ENCODE peak calls at places on chromosomes 4 and X, in four cellular contexts. One of them, this sample, is unnamed.

GRCh38 chrX:119688856-119689455 is 4.0 kb downstream of the SEPTIN6 start:
- DNase-seq in MG63: no peak
- DNase-seq in cardiac muscle cell: no peak
- DNase-seq in IMR-90: no peak
- DNase-seq in this sample: no peak

GRCh38 chr4:8647626-8648025 is 55.1 kb downstream of the CPZ start:
- DNase-seq in IMR-90: no peak
- DNase-seq in MG63: no peak
- DNase-seq in cardiac muscle cell: no peak
- DNase-seq in this sample: no peak

GRCh38 chr4:8311096-8312068 is 41.8 kb downstream of the HTRA3 start:
- DNase-seq in MG63: no peak
- DNase-seq in cardiac muscle cell: no peak
- DNase-seq in IMR-90: no peak
- DNase-seq in this sample: no peak

GRCh38 chr4:78880874-78881492 is 58.3 kb downstream of the PAQR3 start:
- DNase-seq in MG63: no peak
- DNase-seq in cardiac muscle cell: no peak
- DNase-seq in IMR-90: no peak
- DNase-seq in this sample: no peak

GRCh38 chr4:158949094-158949493 is 153.8 kb upstream of the RAPGEF2 start:
- DNase-seq in IMR-90: peak; percentile 58
- DNase-seq in MG63: no peak
- DNase-seq in cardiac muscle cell: no peak
- DNase-seq in this sample: no peak

GRCh38 chr4:54063224-54063623 is 1.2 kb downstream of the CHIC2 start:
- DNase-seq in MG63: no peak
- DNase-seq in IMR-90: peak; percentile 60
- DNase-seq in cardiac muscle cell: no peak
- DNase-seq in this sample: no peak

GRCh38 chr4:24547979-24548378 is 36.4 kb downstream of the DHX15 start:
- DNase-seq in cardiac muscle cell: no peak
- DNase-seq in MG63: no peak
- DNase-seq in IMR-90: no peak
- DNase-seq in this sample: no peak

GRCh38 chrX:84219551-84219950 is 31.6 kb upstream of the RPS6KA6 start:
- DNase-seq in cardiac muscle cell: no peak
- DNase-seq in IMR-90: no peak
- DNase-seq in MG63: no peak
- DNase-seq in this sample: peak; percentile 2

GRCh38 chr4:173167793-173168395 is 717 bp upstream of the GALNT7 start:
- DNase-seq in MG63: peak; percentile 61
- DNase-seq in IMR-90: peak; percentile 30
- DNase-seq in cardiac muscle cell: peak; percentile 48
- DNase-seq in this sample: peak; percentile 76

GRCh38 chr4:44210750-44211149 is 237.9 kb downstream of the KCTD8 start:
- DNase-seq in IMR-90: no peak
- DNase-seq in MG63: no peak
- DNase-seq in cardiac muscle cell: no peak
- DNase-seq in this sample: no peak

GRCh38 chr4:6702761-6703160 is 6.9 kb downstream of the MRFAP1L1 start:
- DNase-seq in IMR-90: no peak
- DNase-seq in MG63: no peak
- DNase-seq in cardiac muscle cell: no peak
- DNase-seq in this sample: no peak

GRCh38 chrX:83845397-83845796 is 15.5 kb upstream of the CYLC1 start:
- DNase-seq in MG63: no peak
- DNase-seq in IMR-90: peak; percentile 22
- DNase-seq in cardiac muscle cell: peak; percentile 57
- DNase-seq in this sample: peak; percentile 49

DNA sequence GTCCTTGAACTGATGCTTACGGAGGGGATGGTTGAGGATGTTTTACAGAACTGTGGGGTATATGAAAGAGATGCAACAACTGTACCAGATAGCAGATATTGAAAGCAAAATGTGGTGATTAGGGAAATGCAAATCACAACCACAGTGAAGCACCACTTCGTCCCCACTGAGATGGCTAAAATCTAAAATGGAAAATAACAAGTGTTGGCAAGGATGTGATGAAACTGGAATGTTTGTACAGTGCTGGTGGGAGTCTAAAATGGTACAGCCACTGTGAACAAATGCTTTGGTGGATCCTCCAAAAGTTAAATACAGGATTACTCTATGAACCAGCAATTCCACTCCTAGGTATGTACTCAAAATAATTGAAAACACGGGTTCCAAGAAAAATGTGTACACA is 22.9 kb downstream of the XG start:
- DNase-seq in cardiac muscle cell: no peak
- DNase-seq in IMR-90: no peak
- DNase-seq in MG63: no peak
- DNase-seq in this sample: no peak
- H3K4me3 ChIP-seq in cardiac muscle cell: no peak overlapping the region
- H3K4me3 ChIP-seq in IMR-90: no peak overlapping the region
- H3K4me3 ChIP-seq in MG63: no peak overlapping the region
- H3K4me3 ChIP-seq in this sample: no peak overlapping the region

DNA sequence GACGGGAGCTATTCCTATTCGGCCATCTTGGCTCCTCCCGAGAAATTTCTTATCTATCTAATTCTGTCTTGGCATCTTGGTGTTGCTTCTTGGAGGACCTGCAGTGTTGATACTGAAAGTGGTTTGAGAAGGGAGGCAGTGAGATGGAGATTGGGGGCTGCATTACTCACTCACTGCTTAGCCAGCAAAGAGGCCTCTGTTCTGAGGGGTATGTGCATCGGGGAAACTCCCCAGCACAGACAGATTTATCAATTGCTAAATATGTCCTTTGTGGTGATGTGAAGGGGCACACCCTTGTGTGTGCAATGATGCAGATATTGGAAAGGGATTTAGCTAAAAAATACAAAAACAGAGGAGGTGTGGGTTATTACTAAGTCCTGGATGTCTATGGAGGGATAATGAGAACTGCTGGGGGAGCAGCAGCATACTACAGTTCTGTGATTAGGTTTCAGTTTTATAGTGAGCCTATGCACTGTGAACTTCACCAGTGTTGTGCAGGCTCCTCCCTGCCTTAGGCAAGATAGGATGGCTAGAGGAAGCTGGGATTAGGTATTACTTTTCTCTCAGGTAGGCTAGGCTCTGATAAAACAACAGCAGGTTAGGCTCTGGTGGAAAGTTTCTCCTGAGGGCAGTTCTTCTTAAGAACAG is 279.0 kb downstream of the HS3ST1 start:
- DNase-seq in MG63: no peak
- DNase-seq in IMR-90: no peak
- DNase-seq in cardiac muscle cell: no peak
- DNase-seq in this sample: no peak
- H3K4me3 ChIP-seq in MG63: no peak overlapping the region
- H3K4me3 ChIP-seq in IMR-90: no peak overlapping the region
- H3K4me3 ChIP-seq in cardiac muscle cell: no peak overlapping the region
- H3K4me3 ChIP-seq in this sample: no peak overlapping the region

GRCh38 chrX:31591355-31591754 is 519.5 kb upstream of the FTHL17 start:
- DNase-seq in IMR-90: no peak
- DNase-seq in cardiac muscle cell: no peak
- DNase-seq in MG63: no peak
- DNase-seq in this sample: no peak
- H3K4me3 ChIP-seq in IMR-90: no peak overlapping the region
- H3K4me3 ChIP-seq in cardiac muscle cell: no peak overlapping the region
- H3K4me3 ChIP-seq in MG63: no peak overlapping the region
- H3K4me3 ChIP-seq in this sample: no peak overlapping the region

GRCh38 chrX:69613946-69614345 is 2.0 kb upstream of the EDA start:
- DNase-seq in MG63: no peak
- DNase-seq in cardiac muscle cell: no peak
- DNase-seq in IMR-90: no peak
- DNase-seq in this sample: no peak

GRCh38 chrX:69614896-69615295 is 1.0 kb upstream of the EDA start:
- DNase-seq in cardiac muscle cell: no peak
- DNase-seq in IMR-90: no peak
- DNase-seq in MG63: no peak
- DNase-seq in this sample: peak; percentile 3

GRCh38 chrX:69616520-69617203 is 749 bp downstream of the EDA start:
- DNase-seq in IMR-90: no peak
- DNase-seq in cardiac muscle cell: peak; percentile 16
- DNase-seq in MG63: peak; percentile 0
- DNase-seq in this sample: peak; percentile 9

GRCh38 chrX:69615779-69616519 is at the start of gene EDA:
- DNase-seq in IMR-90: peak; percentile 34
- DNase-seq in cardiac muscle cell: peak; percentile 91
- DNase-seq in MG63: peak; percentile 77
- DNase-seq in this sample: peak; percentile 91

GRCh38 chrX:69615323-69615722 is 590 bp upstream of the EDA start:
- DNase-seq in cardiac muscle cell: no peak
- DNase-seq in MG63: no peak
- DNase-seq in IMR-90: no peak
- DNase-seq in this sample: no peak
- H3K4me3 ChIP-seq in cardiac muscle cell: peak overlapping the region; percentile 17
- H3K4me3 ChIP-seq in MG63: no peak overlapping the region
- H3K4me3 ChIP-seq in IMR-90: no peak overlapping the region
- H3K4me3 ChIP-seq in this sample: no peak overlapping the region

GRCh38 chr4:1547863-1548637 is 136.1 kb downstream of the FAM53A start:
- DNase-seq in cardiac muscle cell: no peak
- DNase-seq in MG63: no peak
- DNase-seq in IMR-90: no peak
- DNase-seq in this sample: peak; percentile 42
- H3K4me3 ChIP-seq in cardiac muscle cell: no peak overlapping the region
- H3K4me3 ChIP-seq in MG63: no peak overlapping the region
- H3K4me3 ChIP-seq in IMR-90: no peak overlapping the region
- H3K4me3 ChIP-seq in this sample: peak overlapping the region; percentile 33

GRCh38 chr4:2723751-2724150 is 32.4 kb downstream of the TNIP2 start:
- DNase-seq in cardiac muscle cell: no peak
- DNase-seq in MG63: no peak
- DNase-seq in IMR-90: no peak
- DNase-seq in this sample: no peak

GRCh38 chr4:2725380-2725779 is 30.8 kb downstream of the TNIP2 start:
- DNase-seq in IMR-90: no peak
- DNase-seq in MG63: no peak
- DNase-seq in cardiac muscle cell: no peak
- DNase-seq in this sample: no peak

GRCh38 chr4:2721586-2721985 is 34.5 kb downstream of the TNIP2 start:
- DNase-seq in IMR-90: no peak
- DNase-seq in cardiac muscle cell: no peak
- DNase-seq in MG63: no peak
- DNase-seq in this sample: no peak

GRCh38 chr4:2716236-2716635 is 39.9 kb downstream of the TNIP2 start:
- DNase-seq in IMR-90: no peak
- DNase-seq in MG63: no peak
- DNase-seq in cardiac muscle cell: no peak
- DNase-seq in this sample: no peak

DNA sequence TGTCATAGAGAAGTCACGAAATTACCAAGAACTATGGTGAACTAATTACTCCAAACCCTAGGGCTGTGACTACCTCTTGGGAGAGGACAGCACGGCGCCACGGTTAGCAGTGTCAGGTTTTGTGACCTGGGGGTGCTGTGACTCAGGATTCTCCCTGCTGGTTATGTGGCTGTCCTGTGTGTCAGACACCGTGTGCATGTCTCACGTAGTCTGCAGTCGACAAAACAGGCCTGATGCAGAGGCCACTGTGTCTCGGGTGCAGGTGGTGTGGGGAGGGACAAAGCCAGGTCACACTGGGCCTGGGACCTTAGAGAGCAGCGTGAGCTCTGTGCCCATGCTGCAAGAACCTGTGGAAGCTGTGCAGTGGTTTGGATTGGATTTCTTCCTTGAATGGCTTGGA is 34.1 kb downstream of the TNIP2 start:
- DNase-seq in cardiac muscle cell: no peak
- DNase-seq in IMR-90: no peak
- DNase-seq in MG63: no peak
- DNase-seq in this sample: no peak
- H3K4me3 ChIP-seq in cardiac muscle cell: no peak overlapping the region
- H3K4me3 ChIP-seq in IMR-90: no peak overlapping the region
- H3K4me3 ChIP-seq in MG63: no peak overlapping the region
- H3K4me3 ChIP-seq in this sample: no peak overlapping the region

GRCh38 chr4:170110290-170110672 is 20.5 kb upstream of the AADAT start:
- DNase-seq in cardiac muscle cell: no peak
- DNase-seq in MG63: no peak
- DNase-seq in IMR-90: no peak
- DNase-seq in this sample: no peak
- H3K4me3 ChIP-seq in cardiac muscle cell: no peak overlapping the region
- H3K4me3 ChIP-seq in MG63: no peak overlapping the region
- H3K4me3 ChIP-seq in IMR-90: no peak overlapping the region
- H3K4me3 ChIP-seq in this sample: no peak overlapping the region

GRCh38 chrX:40149286-40150175 is 51.8 kb upstream of the BCOR start:
- DNase-seq in IMR-90: no peak
- DNase-seq in MG63: no peak
- DNase-seq in cardiac muscle cell: peak; percentile 82
- DNase-seq in this sample: no peak
- H3K4me3 ChIP-seq in IMR-90: no peak overlapping the region
- H3K4me3 ChIP-seq in MG63: no peak overlapping the region
- H3K4me3 ChIP-seq in cardiac muscle cell: no peak overlapping the region
- H3K4me3 ChIP-seq in this sample: no peak overlapping the region

GRCh38 chrX:38561951-38562719 is 793 bp downstream of the TSPAN7 start:
- DNase-seq in IMR-90: no peak
- DNase-seq in cardiac muscle cell: peak; percentile 18
- DNase-seq in MG63: peak; percentile 2
- DNase-seq in this sample: peak; percentile 13
- H3K4me3 ChIP-seq in IMR-90: no peak overlapping the region
- H3K4me3 ChIP-seq in cardiac muscle cell: peak overlapping the region; percentile 62
- H3K4me3 ChIP-seq in MG63: no peak overlapping the region
- H3K4me3 ChIP-seq in this sample: peak overlapping the region; percentile 56